ENCODE peak calls at places on chromosomes 11 and 22, in seven cellular contexts. Z, D, K, V, H, X and F are unnamed samples.

GRCh38 chr11:20458905-20459632 is 71.6 kb downstream of the PRMT3 start:
- DNase-seq in Z (no peak), D (no peak), K (no peak), V (no peak), H (no peak), X (no peak), F (no peak)

GRCh38 chr22:35995345-35995744 is 33.3 kb downstream of the RBFOX2 start:
- DNase-seq in Z (no peak), D (no peak), K (no peak), V (no peak), H (no peak), X (no peak), F (no peak)

GRCh38 chr22:37343863-37344734 is 61.8 kb downstream of the CYTH4 start:
- DNase-seq in Z (no peak), D (no peak), K (no peak), V (no peak), H (no peak), X (no peak), F (no peak)

GRCh38 chr22:21816787-21817496 is 50.5 kb downstream of the MAPK1 start:
- DNase-seq in Z (peak), D (peak), K (peak), V (peak), H (no peak), X (no peak), F (peak)

GRCh38 chr11:121059605-121060004 is 35.7 kb downstream of the TBCEL start:
- DNase-seq in Z (no peak), D (no peak), K (peak), V (no peak), H (no peak), X (no peak), F (no peak)

GRCh38 chr22:44580176-44580575 is 82.1 kb upstream of the RTL6 start:
- DNase-seq in Z (no peak), D (no peak), K (no peak), V (no peak), H (no peak), X (no peak), F (no peak)

GRCh38 chr11:62842171-62842717 is 2.9 kb upstream of the WDR74 start:
- DNase-seq in Z (no peak), D (no peak), K (no peak), V (no peak), H (no peak), X (peak), F (no peak)

GRCh38 chr11:33168605-33169240 is 7.4 kb upstream of the CSTF3 start:
- DNase-seq in Z (no peak), D (no peak), K (no peak), V (peak), H (no peak), X (no peak), F (no peak)

GRCh38 chr11:2453436-2453835 is 8.6 kb downstream of the KCNQ1 start:
- DNase-seq in Z (no peak), D (no peak), K (no peak), V (no peak), H (no peak), X (no peak), F (no peak)

GRCh38 chr11:1567052-1567720 is 4.9 kb downstream of the DUSP8 start:
- DNase-seq in Z (no peak), D (no peak), K (no peak), V (no peak), H (no peak), X (no peak), F (no peak)

GRCh38 chr11:3627291-3627690 is 14.5 kb downstream of the ART5 start:
- DNase-seq in Z (peak), D (peak), K (no peak), V (peak), H (no peak), X (no peak), F (no peak)

GRCh38 chr11:123577081-123577598 is 77.3 kb downstream of the SCN3B start:
- DNase-seq in Z (no peak), D (peak), K (no peak), V (peak), H (no peak), X (peak), F (no peak)

GRCh38 chr11:70549796-70550195 is 151.5 kb downstream of the CTTN start:
- DNase-seq in Z (no peak), D (no peak), K (no peak), V (no peak), H (no peak), X (no peak), F (no peak)

GRCh38 chr11:128575956-128576340 is 11.4 kb downstream of the ETS1 start:
- DNase-seq in Z (no peak), D (no peak), K (no peak), V (peak), H (no peak), X (no peak), F (no peak)

GRCh38 chr11:9527481-9528140 is 45.9 kb upstream of the WEE1 start:
- DNase-seq in Z (peak), D (no peak), K (no peak), V (peak), H (no peak), X (no peak), F (no peak)

GRCh38 chr11:58772719-58773285 is 41.1 kb upstream of the GLYAT start:
- DNase-seq in Z (no peak), D (no peak), K (no peak), V (no peak), H (no peak), X (no peak), F (no peak)

GRCh38 chr22:41998361-41999261 is at the start of gene WBP2NL:
- DNase-seq in Z (peak), D (no peak), K (peak), V (peak), H (peak), X (peak), F (peak)